ENCODE peak calls at places on chromosome 5, in four cellular contexts. H is tibial artery, Z is WERI-Rb-1, L is lower lobe of right lung. O is an unnamed sample.

GRCh38 chr5:132389453-132390286 is 20.2 kb downstream of the SLC22A5 start:
- DNase-seq in H (peak; percentile 68), Z (no peak), L (no peak), O (peak; percentile 79)

GRCh38 chr5:96942078-96942477 is 6.2 kb downstream of the LNPEP start:
- DNase-seq in H (no peak), Z (no peak), L (no peak), O (no peak)

GRCh38 chr5:169095410-169095772 is 205.5 kb downstream of the SLIT3 start:
- DNase-seq in H (no peak), Z (no peak), L (no peak), O (no peak)

GRCh38 chr5:568809-569208 is 43.3 kb upstream of the CEP72 start:
- DNase-seq in H (no peak), Z (no peak), L (no peak), O (no peak)

GRCh38 chr5:65101706-65102105 is 333.0 kb downstream of the CWC27 start:
- DNase-seq in H (no peak), Z (no peak), L (no peak), O (no peak)

GRCh38 chr5:163478126-163478981 is 17.9 kb downstream of the HMMR start:
- DNase-seq in H (no peak), Z (no peak), L (no peak), O (no peak)

GRCh38 chr5:145158654-145159199 is 676.4 kb downstream of the PRELID2 start:
- DNase-seq in H (no peak), Z (no peak), L (no peak), O (no peak)

GRCh38 chr5:178331491-178331981 is 98.9 kb upstream of the PHYKPL start:
- DNase-seq in H (no peak), Z (no peak), L (peak; percentile 71), O (no peak)

GRCh38 chr5:120516799-120517198 is 52.7 kb downstream of the PRR16 start:
- DNase-seq in H (no peak), Z (no peak), L (no peak), O (no peak)

GRCh38 chr5:82222597-82223574 is 55.3 kb downstream of the RPS23 start:
- DNase-seq in H (no peak), Z (no peak), L (no peak), O (no peak)

GRCh38 chr5:175542232-175542965 is 64.0 kb downstream of the SFXN1 start:
- DNase-seq in H (no peak), Z (peak; percentile 33), L (no peak), O (no peak)

GRCh38 chr5:113615708-113616107 is 102.2 kb downstream of the YTHDC2 start:
- DNase-seq in H (no peak), Z (no peak), L (no peak), O (no peak)

GRCh38 chr5:72153551-72153950 is 46.3 kb downstream of the MAP1B start:
- DNase-seq in H (no peak), Z (no peak), L (no peak), O (no peak)

GRCh38 chr5:146447734-146448380 is 724 bp downstream of the TCERG1 start:
- DNase-seq in H (no peak), Z (peak; percentile 23), L (peak; percentile 65), O (no peak)

GRCh38 chr5:138955013-138955660 is 80.0 kb upstream of the LRRTM2 start:
- DNase-seq in H (peak; percentile 41), Z (peak; percentile 93), L (no peak), O (no peak)

GRCh38 chr5:65791721-65792698 is 70.0 kb downstream of the NLN start:
- DNase-seq in H (no peak), Z (no peak), L (no peak), O (no peak)

GRCh38 chr5:10524376-10525123 is 39.3 kb upstream of the ANKRD33B start:
- DNase-seq in H (no peak), Z (peak; percentile 99), L (no peak), O (no peak)

GRCh38 chr5:154370119-154370518 is 75.7 kb upstream of the SAP30L start:
- DNase-seq in H (no peak), Z (no peak), L (no peak), O (no peak)

GRCh38 chr5:10702911-10703491 is 58.0 kb downstream of the DAP start:
- DNase-seq in H (no peak), Z (no peak), L (no peak), O (no peak)

GRCh38 chr5:127088226-127088625 is 14.9 kb upstream of the C5orf63 start:
- DNase-seq in H (no peak), Z (no peak), L (no peak), O (no peak)

GRCh38 chr5:61298066-61298465 is 34.0 kb upstream of the ZSWIM6 start:
- DNase-seq in H (no peak), Z (no peak), L (no peak), O (no peak)

GRCh38 chr5:3709058-3709723 is 113.6 kb downstream of the IRX1 start:
- DNase-seq in H (no peak), Z (no peak), L (no peak), O (no peak)

GRCh38 chr5:59036274-59036961 is 453.5 kb downstream of the RAB3C start:
- DNase-seq in H (peak; percentile 54), Z (no peak), L (peak; percentile 44), O (no peak)

GRCh38 chr5:154723740-154724505 is 31.3 kb upstream of the LARP1 start:
- DNase-seq in H (no peak), Z (no peak), L (no peak), O (no peak)

DNA sequence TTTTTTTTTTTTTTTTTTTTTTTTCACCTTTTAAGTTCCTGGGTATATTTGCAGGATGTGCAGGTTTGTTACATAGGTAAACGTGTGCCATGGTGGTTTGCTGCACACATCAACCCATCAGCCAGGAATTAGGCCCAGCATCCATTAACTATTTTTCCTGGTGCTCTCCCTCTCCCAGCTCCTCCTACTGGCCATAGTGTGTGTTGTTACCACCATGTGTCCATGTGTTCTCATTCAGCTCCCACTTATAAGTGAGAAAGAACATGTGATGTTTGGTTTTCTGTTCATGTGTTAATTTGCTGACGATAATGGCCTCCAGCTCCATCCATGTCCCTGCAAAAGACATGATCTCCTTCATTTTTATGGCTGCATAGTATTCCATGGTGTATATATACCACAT is 350.5 kb downstream of the MAN2A1 start:
- DNase-seq in H (no peak), Z (no peak), L (no peak), O (no peak)
- TF ChIP-seq CTCF in H (no peak), Z (peak; percentile 15), L (no peak), O (no peak)

GRCh38 chr5:95773325-95774059 is 42.4 kb downstream of the RHOBTB3 start:
- DNase-seq in H (no peak), Z (no peak), L (no peak), O (no peak)
- H3K27ac ChIP-seq in H (no peak overlapping the region), Z (no peak overlapping the region), L (no peak overlapping the region), O (no peak overlapping the region)

GRCh38 chr5:155833282-155833681 is 493.7 kb upstream of the SGCD start:
- DNase-seq in H (no peak), Z (peak; percentile 14), L (no peak), O (no peak)
- TF ChIP-seq CTCF in H (no peak), Z (peak; percentile 41), L (no peak), O (no peak)

GRCh38 chr5:16849821-16850220 is 86.3 kb downstream of the MYO10 start:
- DNase-seq in H (no peak), Z (no peak), L (no peak), O (no peak)
- H3K27ac ChIP-seq in H (no peak overlapping the region), Z (no peak overlapping the region), L (no peak overlapping the region), O (no peak overlapping the region)

GRCh38 chr5:94153736-94154450 is 412.5 kb upstream of the POU5F2 start:
- DNase-seq in H (peak; percentile 21), Z (no peak), L (peak; percentile 38), O (no peak)

GRCh38 chr5:94154672-94155071 is 413.3 kb upstream of the POU5F2 start:
- DNase-seq in H (no peak), Z (no peak), L (no peak), O (no peak)

GRCh38 chr5:94157704-94158608 is 416.6 kb upstream of the POU5F2 start:
- DNase-seq in H (no peak), Z (no peak), L (no peak), O (no peak)

DNA sequence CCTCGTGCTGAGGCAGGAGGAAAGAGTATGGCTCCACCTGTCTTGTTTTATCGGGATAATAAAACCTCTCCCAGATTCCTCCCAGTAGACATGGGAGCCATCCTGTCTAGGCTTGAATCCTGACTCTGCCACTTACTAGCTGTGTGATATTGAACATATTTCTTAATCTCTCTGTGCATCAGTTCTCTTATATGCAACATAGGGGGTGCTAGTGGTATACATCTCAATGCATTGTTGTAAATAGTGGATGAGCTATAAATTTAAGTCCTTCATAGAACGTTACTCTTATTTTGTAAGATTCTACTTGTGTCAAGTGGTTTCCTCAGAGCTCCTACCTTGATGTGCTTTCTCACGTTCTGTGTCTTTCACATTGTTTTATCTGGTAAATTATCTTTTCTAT is 417.7 kb upstream of the POU5F2 start:
- DNase-seq in H (no peak), Z (no peak), L (no peak), O (no peak)
- TF ChIP-seq CTCF in H (no peak), Z (no peak), L (no peak), O (no peak)

GRCh38 chr5:102930244-102930643 is 175.1 kb downstream of the PAM start:
- DNase-seq in H (no peak), Z (no peak), L (no peak), O (no peak)
- H3K27ac ChIP-seq in H (peak overlapping the region; percentile 55), Z (no peak overlapping the region), L (no peak overlapping the region), O (peak overlapping the region; percentile 60)

GRCh38 chr5:50320131-50320749 is 120.8 kb downstream of the EMB start:
- DNase-seq in H (no peak), Z (no peak), L (no peak), O (no peak)
- TF ChIP-seq CTCF in H (no peak), Z (peak; percentile 19), L (no peak), O (no peak)

DNA sequence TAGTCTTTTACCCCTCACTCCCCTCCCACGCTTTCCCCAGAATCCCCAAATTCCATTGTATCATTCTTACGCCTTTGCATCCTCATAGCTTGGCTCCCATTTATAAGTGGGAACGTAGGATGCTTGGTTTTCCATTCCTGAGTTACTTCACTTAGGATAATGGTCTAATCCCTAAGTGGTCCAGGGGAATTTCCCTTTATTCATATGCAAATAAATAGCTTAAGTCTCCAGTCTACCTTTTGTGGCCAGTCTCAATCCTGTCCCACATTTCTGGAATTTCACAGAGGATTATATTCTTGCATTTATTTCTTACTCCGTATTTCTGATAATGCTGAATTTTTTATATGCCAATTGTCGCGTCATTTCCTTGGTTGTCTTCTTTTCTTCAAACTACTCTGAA is 245.6 kb upstream of the DAB2 start:
- DNase-seq in H (no peak), Z (no peak), L (no peak), O (no peak)
- H3K27ac ChIP-seq in H (no peak overlapping the region), Z (no peak overlapping the region), L (no peak overlapping the region), O (no peak overlapping the region)

GRCh38 chr5:92687793-92688467 is 893.1 kb downstream of the NR2F1-AS1 start:
- DNase-seq in H (no peak), Z (peak; percentile 25), L (no peak), O (no peak)
- TF ChIP-seq CTCF in H (no peak), Z (peak; percentile 40), L (no peak), O (no peak)

O was measured in coronary artery.